ENCODE peak calls at places on chromosomes 4 and X, in five cellular contexts. One of them, this sample, is unnamed.
A peak's percentile ranks its signal among the peaks of the same experiment; 100 is the strongest.

GRCh38 chr4:144646523-144647094 is 653 bp downstream of the HHIP start:
- DNase-seq in endodermal cell: peak; percentile 68
- DNase-seq in K562: no peak
- DNase-seq in GM12865: no peak
- DNase-seq in fibroblast of pulmonary artery: peak; percentile 40
- DNase-seq in this sample: peak; percentile 32

GRCh38 chr4:79148369-79148768 is 177.5 kb downstream of the NAA11 start:
- DNase-seq in endodermal cell: no peak
- DNase-seq in K562: no peak
- DNase-seq in GM12865: no peak
- DNase-seq in fibroblast of pulmonary artery: no peak
- DNase-seq in this sample: no peak

GRCh38 chr4:828641-829271 is 2.8 kb upstream of the CPLX1 start:
- DNase-seq in endodermal cell: peak; percentile 70
- DNase-seq in K562: peak; percentile 27
- DNase-seq in GM12865: no peak
- DNase-seq in fibroblast of pulmonary artery: peak; percentile 10
- DNase-seq in this sample: no peak

GRCh38 chrX:826448-826847 is 195.9 kb downstream of the SHOX start:
- DNase-seq in endodermal cell: no peak
- DNase-seq in K562: no peak
- DNase-seq in GM12865: no peak
- DNase-seq in fibroblast of pulmonary artery: no peak
- DNase-seq in this sample: peak; percentile 19

GRCh38 chrX:124127496-124127895 is 166.0 kb downstream of the STAG2 start:
- DNase-seq in endodermal cell: no peak
- DNase-seq in K562: peak; percentile 51
- DNase-seq in GM12865: peak; percentile 1
- DNase-seq in fibroblast of pulmonary artery: no peak
- DNase-seq in this sample: no peak

GRCh38 chrX:112834016-112834855 is 6.4 kb downstream of the AMOT start:
- DNase-seq in endodermal cell: no peak
- DNase-seq in K562: no peak
- DNase-seq in GM12865: no peak
- DNase-seq in fibroblast of pulmonary artery: peak; percentile 42
- DNase-seq in this sample: peak; percentile 75

GRCh38 chr4:3706111-3706511 is 60.1 kb upstream of the ADRA2C start:
- DNase-seq in endodermal cell: no peak
- DNase-seq in K562: no peak
- DNase-seq in GM12865: no peak
- DNase-seq in fibroblast of pulmonary artery: no peak
- DNase-seq in this sample: no peak

GRCh38 chrX:5113128-5113527 is 1115.5 kb downstream of the NLGN4X start:
- DNase-seq in endodermal cell: no peak
- DNase-seq in K562: peak; percentile 2
- DNase-seq in GM12865: no peak
- DNase-seq in fibroblast of pulmonary artery: peak; percentile 1
- DNase-seq in this sample: peak; percentile 3

GRCh38 chr4:163495900-163496299 is 1.4 kb downstream of the TMA16 start:
- DNase-seq in endodermal cell: no peak
- DNase-seq in K562: no peak
- DNase-seq in GM12865: peak; percentile 68
- DNase-seq in fibroblast of pulmonary artery: no peak
- DNase-seq in this sample: no peak

GRCh38 chr4:173169428-173170209 is 1.0 kb downstream of the GALNT7 start:
- DNase-seq in endodermal cell: peak; percentile 86
- DNase-seq in K562: peak; percentile 74
- DNase-seq in GM12865: peak; percentile 87
- DNase-seq in fibroblast of pulmonary artery: peak; percentile 63
- DNase-seq in this sample: peak; percentile 71

GRCh38 chr4:160319221-160319867 is 1216.5 kb downstream of the RAPGEF2 start:
- DNase-seq in endodermal cell: peak; percentile 53
- DNase-seq in K562: peak; percentile 10
- DNase-seq in GM12865: no peak
- DNase-seq in fibroblast of pulmonary artery: peak; percentile 26
- DNase-seq in this sample: peak; percentile 85

GRCh38 chr4:186095406-186095805 is 9.1 kb upstream of the FAM149A start:
- DNase-seq in endodermal cell: no peak
- DNase-seq in K562: no peak
- DNase-seq in GM12865: no peak
- DNase-seq in fibroblast of pulmonary artery: no peak
- DNase-seq in this sample: no peak

GRCh38 chr4:139902328-139903217 is 237.0 kb downstream of the MGST2 start:
- DNase-seq in endodermal cell: no peak
- DNase-seq in K562: no peak
- DNase-seq in GM12865: no peak
- DNase-seq in fibroblast of pulmonary artery: no peak
- DNase-seq in this sample: peak; percentile 39

DNA sequence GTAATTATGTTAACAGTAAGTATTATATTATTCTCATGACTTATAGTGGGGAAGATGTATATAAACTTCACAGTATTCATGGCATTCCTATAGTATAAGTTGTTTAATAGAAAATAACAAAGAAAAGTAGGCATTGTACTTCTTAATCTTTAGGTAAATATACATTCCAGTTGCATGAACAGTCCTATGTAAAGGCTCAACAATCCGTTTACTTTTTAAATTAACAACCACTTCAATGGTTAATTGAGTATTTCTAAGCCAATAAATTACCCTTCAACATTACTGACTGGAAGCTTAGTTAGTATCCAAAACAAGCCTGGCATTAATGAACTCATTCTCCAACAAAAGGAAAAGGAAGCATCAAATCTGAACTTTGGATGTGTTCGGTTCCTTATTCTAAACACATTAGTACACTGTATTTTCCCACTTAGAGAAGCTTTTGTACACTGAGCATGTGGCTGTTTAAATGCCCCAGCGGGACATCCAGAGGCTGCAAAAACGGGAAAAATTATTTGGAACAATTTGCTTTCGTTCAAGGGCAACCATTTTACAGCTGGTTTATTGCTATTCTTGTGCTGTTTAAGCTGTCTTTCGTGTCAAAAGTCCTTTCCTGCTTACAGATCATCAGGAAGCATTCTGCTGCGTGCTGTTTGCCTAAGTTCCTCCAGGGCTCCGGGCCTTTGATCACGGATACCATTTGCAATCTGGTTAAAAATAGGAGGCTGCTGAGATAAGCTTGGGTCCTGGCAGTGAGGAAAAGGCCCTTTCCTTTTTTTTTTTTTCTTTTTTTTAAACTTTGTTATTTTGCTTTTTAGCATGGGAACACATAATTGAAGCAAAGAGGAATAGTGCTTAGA is 460.3 kb downstream of the SPRY1 start:
- DNase-seq in endodermal cell: peak; percentile 79
- DNase-seq in K562: no peak
- DNase-seq in GM12865: no peak
- DNase-seq in fibroblast of pulmonary artery: peak; percentile 73
- DNase-seq in this sample: peak; percentile 51
- H3K4me3 ChIP-seq in endodermal cell: peak overlapping the region; percentile 50
- H3K4me3 ChIP-seq in K562: no peak overlapping the region
- H3K4me3 ChIP-seq in GM12865: no peak overlapping the region
- H3K4me3 ChIP-seq in fibroblast of pulmonary artery: no peak overlapping the region
- H3K4me3 ChIP-seq in this sample: no peak overlapping the region

DNA sequence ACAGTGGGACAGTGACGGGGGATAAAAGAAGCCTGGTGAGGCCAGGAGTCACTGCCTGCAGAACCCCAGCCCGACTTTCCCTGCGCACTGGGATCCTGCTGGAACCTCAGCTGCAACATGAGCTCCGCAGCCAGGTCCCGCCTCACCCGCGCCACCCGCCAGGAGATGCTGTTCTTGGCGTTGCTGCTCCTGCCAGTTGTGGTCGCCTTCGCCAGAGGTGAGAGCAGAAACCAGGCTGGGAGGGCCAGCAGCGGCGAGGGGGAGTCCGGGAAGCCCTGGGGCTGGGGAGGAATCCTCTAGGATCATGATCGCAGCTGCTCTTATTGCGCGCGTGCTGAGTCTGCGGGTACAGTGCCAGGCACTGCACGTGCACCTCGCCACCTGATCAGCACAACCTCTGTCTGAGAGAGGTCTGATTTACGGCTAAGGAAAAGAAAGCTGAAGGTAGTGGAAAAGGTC is at the start of gene PF4V1:
- DNase-seq in endodermal cell: peak; percentile 93
- DNase-seq in K562: no peak
- DNase-seq in GM12865: no peak
- DNase-seq in fibroblast of pulmonary artery: no peak
- DNase-seq in this sample: peak; percentile 53
- TF ChIP-seq CTCF in endodermal cell: peak; percentile 69
- TF ChIP-seq CTCF in K562: no peak
- TF ChIP-seq CTCF in GM12865: no peak
- TF ChIP-seq CTCF in fibroblast of pulmonary artery: peak; percentile 23
- TF ChIP-seq CTCF in this sample: peak; percentile 42

GRCh38 chr4:41257901-41258300 is 1.2 kb downstream of the UCHL1 start:
- DNase-seq in endodermal cell: peak; percentile 71
- DNase-seq in K562: no peak
- DNase-seq in GM12865: no peak
- DNase-seq in fibroblast of pulmonary artery: no peak
- DNase-seq in this sample: no peak

GRCh38 chr4:41256740-41257256 is at the start of gene UCHL1:
- DNase-seq in endodermal cell: peak; percentile 98
- DNase-seq in K562: no peak
- DNase-seq in GM12865: peak; percentile 93
- DNase-seq in fibroblast of pulmonary artery: peak; percentile 85
- DNase-seq in this sample: peak; percentile 94

GRCh38 chr4:41258783-41259182 is 2.1 kb downstream of the UCHL1 start:
- DNase-seq in endodermal cell: peak; percentile 70
- DNase-seq in K562: peak; percentile 6
- DNase-seq in GM12865: peak; percentile 35
- DNase-seq in fibroblast of pulmonary artery: peak; percentile 73
- DNase-seq in this sample: peak; percentile 76

GRCh38 chr4:41257257-41257900 is 651 bp downstream of the UCHL1 start:
- DNase-seq in endodermal cell: peak; percentile 76
- DNase-seq in K562: no peak
- DNase-seq in GM12865: peak; percentile 79
- DNase-seq in fibroblast of pulmonary artery: peak; percentile 45
- DNase-seq in this sample: peak; percentile 48

DNA sequence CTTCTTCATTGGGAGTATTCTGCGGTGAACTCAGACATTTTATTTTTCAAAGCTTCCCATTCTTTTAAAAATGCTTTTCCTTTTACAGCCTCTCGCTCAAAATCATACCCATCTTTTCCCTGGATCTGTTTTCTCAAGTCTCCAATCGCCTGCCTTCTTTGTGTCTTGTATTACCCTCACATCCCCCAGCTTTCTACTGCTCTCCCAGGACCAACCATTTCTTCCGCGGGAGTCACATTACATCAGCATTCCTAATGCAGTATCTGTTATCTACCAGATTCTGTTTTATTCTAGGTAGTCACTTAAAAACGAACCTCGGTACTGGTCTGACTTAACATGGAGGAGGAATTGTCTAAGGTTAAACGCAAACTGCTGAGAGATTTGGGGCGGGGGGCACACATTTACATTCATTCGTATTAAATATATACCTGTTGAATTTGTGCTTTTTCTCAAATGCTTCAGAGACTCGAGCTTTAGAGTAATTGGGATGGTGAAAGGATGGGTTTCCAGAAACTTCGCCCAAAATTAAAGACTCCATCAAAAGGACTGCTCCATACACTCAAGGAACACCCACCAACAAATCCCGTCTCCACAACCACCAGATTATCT is 493 bp upstream of the UCHL1 start:
- DNase-seq in endodermal cell: peak; percentile 72
- DNase-seq in K562: no peak
- DNase-seq in GM12865: no peak
- DNase-seq in fibroblast of pulmonary artery: peak; percentile 49
- DNase-seq in this sample: peak; percentile 61
- H3K4me3 ChIP-seq in endodermal cell: peak overlapping the region; percentile 86
- H3K4me3 ChIP-seq in K562: no peak overlapping the region
- H3K4me3 ChIP-seq in GM12865: peak overlapping the region; percentile 62
- H3K4me3 ChIP-seq in fibroblast of pulmonary artery: peak overlapping the region; percentile 67
- H3K4me3 ChIP-seq in this sample: peak overlapping the region; percentile 81

GRCh38 chr4:132646186-132646585 is 502.9 kb upstream of the PCDH10 start:
- DNase-seq in endodermal cell: no peak
- DNase-seq in K562: no peak
- DNase-seq in GM12865: peak; percentile 20
- DNase-seq in fibroblast of pulmonary artery: no peak
- DNase-seq in this sample: peak; percentile 3

GRCh38 chr4:132642196-132642817 is 506.8 kb upstream of the PCDH10 start:
- DNase-seq in endodermal cell: peak; percentile 78
- DNase-seq in K562: peak; percentile 10
- DNase-seq in GM12865: peak; percentile 29
- DNase-seq in fibroblast of pulmonary artery: peak; percentile 65
- DNase-seq in this sample: peak; percentile 61
- TF ChIP-seq CTCF in endodermal cell: peak; percentile 92
- TF ChIP-seq CTCF in K562: peak; percentile 44
- TF ChIP-seq CTCF in GM12865: peak; percentile 59
- TF ChIP-seq CTCF in fibroblast of pulmonary artery: peak; percentile 89
- TF ChIP-seq CTCF in this sample: peak; percentile 89

GRCh38 chr4:110042540-110043517 is 130.1 kb downstream of the EGF start:
- DNase-seq in endodermal cell: no peak
- DNase-seq in K562: no peak
- DNase-seq in GM12865: no peak
- DNase-seq in fibroblast of pulmonary artery: no peak
- DNase-seq in this sample: peak; percentile 14
- H3K4me3 ChIP-seq in endodermal cell: no peak overlapping the region
- H3K4me3 ChIP-seq in K562: no peak overlapping the region
- H3K4me3 ChIP-seq in GM12865: no peak overlapping the region
- H3K4me3 ChIP-seq in fibroblast of pulmonary artery: no peak overlapping the region
- H3K4me3 ChIP-seq in this sample: no peak overlapping the region

DNA sequence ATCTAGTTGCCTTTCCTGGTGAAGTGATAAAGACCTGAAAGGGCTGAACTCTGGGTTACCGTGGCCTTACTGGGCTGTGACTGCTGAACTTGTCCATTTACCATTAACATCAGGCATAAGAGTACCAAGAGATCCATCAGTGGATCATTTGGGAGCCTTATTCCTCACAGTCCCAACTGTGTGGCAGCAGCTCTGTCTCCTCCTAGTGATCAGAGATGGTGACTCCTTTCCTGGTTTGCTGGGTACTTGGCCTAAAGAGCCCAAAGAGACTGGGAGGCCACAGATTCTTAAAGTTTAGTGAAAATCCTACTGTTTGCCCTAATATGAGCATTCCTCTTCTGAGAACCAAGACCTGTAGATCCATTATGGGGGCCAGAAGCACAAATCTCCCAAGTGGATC is 56.3 kb upstream of the ATP6AP2 start:
- DNase-seq in endodermal cell: no peak
- DNase-seq in K562: no peak
- DNase-seq in GM12865: no peak
- DNase-seq in fibroblast of pulmonary artery: no peak
- DNase-seq in this sample: no peak
- TF ChIP-seq CTCF in endodermal cell: peak; percentile 43
- TF ChIP-seq CTCF in K562: peak; percentile 25
- TF ChIP-seq CTCF in GM12865: no peak
- TF ChIP-seq CTCF in fibroblast of pulmonary artery: peak; percentile 1
- TF ChIP-seq CTCF in this sample: peak; percentile 18

This sample was measured in astrocyte of the spinal cord.